ENCODE peak calls at places on chromosomes 7 and 10, in seven cellular contexts. R is A549, V is SK-N-SH, M is IMR-90, O is GM12878, D is K562, S is H1. Y is an unnamed sample.

GRCh38 chr10:132616170-132616994 is 78.8 kb downstream of the INPP5A start:
- DNase-seq in R (no peak), V (no peak), M (no peak), O (no peak), D (no peak), S (no peak), Y (no peak)

GRCh38 chr10:75841266-75841665 is 409.8 kb downstream of the LRMDA start:
- DNase-seq in R (no peak), V (no peak), M (no peak), O (no peak), D (no peak), S (no peak), Y (no peak)

GRCh38 chr7:102451371-102452054 is 13.2 kb downstream of the ALKBH4 start:
- DNase-seq in R (no peak), V (peak), M (no peak), O (no peak), D (peak), S (peak), Y (peak)

GRCh38 chr7:2732388-2732787 is 44.4 kb downstream of the AMZ1 start:
- DNase-seq in R (no peak), V (no peak), M (no peak), O (no peak), D (no peak), S (peak), Y (no peak)

GRCh38 chr7:151999337-152000090 is 26.0 kb upstream of the GALNT11 start:
- DNase-seq in R (no peak), V (no peak), M (peak), O (no peak), D (no peak), S (no peak), Y (no peak)

GRCh38 chr10:86827639-86828038 is 71.2 kb downstream of the BMPR1A start:
- DNase-seq in R (no peak), V (no peak), M (no peak), O (no peak), D (no peak), S (no peak), Y (no peak)

GRCh38 chr7:125059861-125060456 is 130.3 kb upstream of the POT1 start:
- DNase-seq in R (no peak), V (peak), M (peak), O (no peak), D (no peak), S (no peak), Y (no peak)

GRCh38 chr10:92822964-92823363 is 25.4 kb upstream of the EXOC6 start:
- DNase-seq in R (peak), V (no peak), M (peak), O (no peak), D (peak), S (no peak), Y (no peak)

GRCh38 chr10:100909506-100910260 is 3.1 kb upstream of the SLF2 start:
- DNase-seq in R (no peak), V (no peak), M (no peak), O (no peak), D (peak), S (no peak), Y (no peak)

GRCh38 chr7:108813247-108814014 is 243.8 kb downstream of the DNAJB9 start:
- DNase-seq in R (peak), V (no peak), M (no peak), O (no peak), D (no peak), S (no peak), Y (no peak)

GRCh38 chr7:80748302-80749042 is 110.0 kb downstream of the CD36 start:
- DNase-seq in R (no peak), V (no peak), M (no peak), O (no peak), D (no peak), S (no peak), Y (no peak)

GRCh38 chr7:3265388-3265787 is 35.7 kb upstream of the SDK1 start:
- DNase-seq in R (no peak), V (peak), M (no peak), O (no peak), D (no peak), S (no peak), Y (no peak)

GRCh38 chr7:155660059-155660757 is 15.7 kb downstream of the RBM33 start:
- DNase-seq in R (peak), V (no peak), M (peak), O (peak), D (peak), S (no peak), Y (no peak)

GRCh38 chr10:25176421-25176968 is 1.7 kb downstream of the GPR158 start:
- DNase-seq in R (no peak), V (peak), M (no peak), O (no peak), D (no peak), S (no peak), Y (no peak)

DNA sequence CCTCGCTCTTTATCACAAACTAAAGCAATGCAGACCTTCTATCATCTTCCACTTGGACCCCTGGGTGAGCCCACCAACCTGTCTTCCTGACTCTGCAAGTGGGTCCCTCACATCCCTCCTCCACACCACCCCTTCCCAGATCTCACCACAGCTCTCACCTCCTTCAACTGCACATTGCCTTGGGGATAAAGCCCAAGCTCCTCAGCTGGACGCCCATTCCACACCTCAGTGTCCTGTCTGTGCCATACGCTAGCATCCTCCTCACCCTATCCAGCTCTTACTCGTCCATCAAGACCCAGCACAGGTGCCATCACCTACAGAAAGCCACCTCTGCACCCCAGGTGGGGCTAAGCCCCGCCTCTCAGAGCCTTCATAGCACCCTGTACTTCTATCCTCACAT is 141.0 kb upstream of the LANCL2 start:
- DNase-seq in R (no peak), V (no peak), M (no peak), O (no peak), D (no peak), S (no peak), Y (no peak)
- TF ChIP-seq RFX5 in R (no peak), V (no peak), M (no peak), O (no peak), D (no peak), S (no peak), Y (no peak)

GRCh38 chr7:121557034-121557892 is 161.2 kb upstream of the FAM3C start:
- DNase-seq in R (no peak), V (no peak), M (no peak), O (no peak), D (no peak), S (no peak), Y (no peak)
- TF ChIP-seq RFX5 in R (no peak), V (no peak), M (no peak), O (no peak), D (no peak), S (no peak), Y (no peak)

GRCh38 chr10:89651205-89651915 is 6.3 kb upstream of the PANK1 start:
- DNase-seq in R (no peak), V (no peak), M (no peak), O (no peak), D (peak), S (no peak), Y (no peak)
- TF ChIP-seq RFX5 in R (no peak), V (no peak), M (no peak), O (no peak), D (no peak), S (no peak), Y (no peak)

GRCh38 chr7:38105874-38106483 is 72.1 kb upstream of the STARD3NL start:
- DNase-seq in R (peak), V (peak), M (peak), O (no peak), D (peak), S (no peak), Y (peak)
- TF ChIP-seq RFX5 in R (no peak), V (no peak), M (no peak), O (no peak), D (no peak), S (no peak), Y (no peak)

DNA sequence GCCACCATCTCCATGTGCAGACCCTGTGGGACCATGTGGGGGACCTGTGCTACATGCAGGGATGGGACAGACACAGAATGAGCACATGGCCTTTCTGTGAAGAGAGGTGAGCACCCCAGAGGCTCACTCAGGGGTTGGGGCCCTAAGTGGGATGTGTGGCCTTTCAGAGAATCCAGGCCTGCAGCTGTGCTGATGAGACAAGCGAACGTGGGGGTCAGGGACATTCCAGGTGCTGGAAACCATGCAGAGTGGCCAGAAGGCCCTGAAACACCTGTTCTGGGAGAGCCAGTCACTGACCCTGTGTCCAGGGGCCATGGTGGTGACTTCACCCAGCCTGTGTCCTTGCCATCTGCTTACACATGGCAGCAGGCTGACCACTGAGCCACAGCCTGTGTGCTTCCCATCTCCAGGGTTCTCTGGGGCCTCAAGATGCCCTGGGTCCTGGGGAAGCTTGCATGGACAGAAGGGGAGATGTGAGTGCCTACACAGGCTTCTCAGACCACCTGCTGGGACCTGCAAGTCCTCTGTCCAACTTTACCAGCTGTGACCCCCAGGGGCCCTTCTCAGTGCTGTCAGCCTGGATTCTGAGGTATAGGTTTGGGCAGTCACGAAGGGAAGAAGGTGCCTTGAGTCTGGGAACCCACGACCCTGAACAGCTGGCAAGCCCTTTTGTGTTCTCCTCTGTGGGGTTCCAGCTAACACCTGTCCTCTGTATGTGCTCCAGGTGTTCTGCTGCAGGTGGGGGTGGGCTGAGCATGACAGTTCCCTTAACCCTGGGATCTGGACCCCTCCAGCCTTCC is 17.6 kb downstream of the RAMP3 start:
- DNase-seq in R (no peak), V (no peak), M (no peak), O (no peak), D (no peak), S (no peak), Y (no peak)
- TF ChIP-seq RFX5 in R (no peak), V (no peak), M (no peak), O (no peak), D (no peak), S (no peak), Y (no peak)

GRCh38 chr7:496528-497295 is 22.9 kb downstream of the PDGFA start:
- DNase-seq in R (no peak), V (no peak), M (no peak), O (no peak), D (no peak), S (no peak), Y (no peak)
- TF ChIP-seq RFX5 in R (no peak), V (no peak), M (no peak), O (no peak), D (no peak), S (no peak), Y (no peak)

GRCh38 chr10:60270426-60270825 is 119.2 kb downstream of the ANK3 start:
- DNase-seq in R (no peak), V (no peak), M (peak), O (no peak), D (no peak), S (no peak), Y (no peak)

GRCh38 chr10:60266513-60266912 is 123.2 kb downstream of the ANK3 start:
- DNase-seq in R (no peak), V (no peak), M (no peak), O (no peak), D (no peak), S (no peak), Y (no peak)

GRCh38 chr10:60267802-60268201 is 121.9 kb downstream of the ANK3 start:
- DNase-seq in R (no peak), V (no peak), M (no peak), O (no peak), D (no peak), S (no peak), Y (no peak)

GRCh38 chr10:60271319-60272040 is 118.2 kb downstream of the ANK3 start:
- DNase-seq in R (no peak), V (no peak), M (no peak), O (no peak), D (no peak), S (no peak), Y (no peak)
- TF ChIP-seq RFX5 in R (no peak), V (no peak), M (no peak), O (no peak), D (no peak), S (no peak), Y (no peak)

GRCh38 chr7:82477733-82478515 is 34.3 kb upstream of the CACNA2D1 start:
- DNase-seq in R (no peak), V (no peak), M (no peak), O (no peak), D (no peak), S (no peak), Y (no peak)

DNA sequence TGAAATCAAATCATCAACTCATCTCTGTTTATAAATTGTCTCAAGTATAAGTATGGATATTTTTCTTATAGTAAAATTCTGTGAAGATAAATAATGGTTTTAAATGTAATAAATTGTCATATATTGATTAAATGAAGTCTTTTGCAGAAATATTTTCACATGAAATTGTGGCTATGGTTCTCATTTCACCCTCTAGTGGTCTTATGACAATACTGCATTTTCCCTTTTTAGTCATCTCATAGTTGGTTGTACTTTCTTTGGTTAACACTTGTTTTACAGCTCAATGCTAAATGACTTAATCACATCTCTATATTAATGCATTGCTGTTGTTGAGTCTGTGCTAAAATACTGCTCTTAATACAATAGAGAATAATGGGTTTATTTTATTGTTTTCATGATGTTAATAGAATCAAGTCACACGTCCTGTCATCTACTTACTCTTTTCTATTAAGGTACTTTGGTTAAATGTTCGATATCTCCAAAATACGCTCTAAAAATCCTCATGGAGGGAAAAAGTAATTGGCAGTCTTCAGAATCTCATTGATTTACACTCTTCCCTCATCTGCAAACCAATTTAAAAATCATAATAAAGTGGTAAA is 38.0 kb upstream of the CACNA2D1 start:
- DNase-seq in R (peak), V (peak), M (peak), O (peak), D (peak), S (no peak), Y (peak)
- TF ChIP-seq RFX5 in R (no peak), V (no peak), M (no peak), O (no peak), D (no peak), S (no peak), Y (no peak)

GRCh38 chr10:1462032-1462431 is 275.3 kb downstream of the ADARB2 start:
- DNase-seq in R (no peak), V (no peak), M (no peak), O (no peak), D (no peak), S (no peak), Y (no peak)

GRCh38 chr10:1462521-1462920 is 274.8 kb downstream of the ADARB2 start:
- DNase-seq in R (no peak), V (no peak), M (no peak), O (no peak), D (no peak), S (no peak), Y (no peak)

GRCh38 chr10:1464866-1465265 is 272.5 kb downstream of the ADARB2 start:
- DNase-seq in R (no peak), V (no peak), M (no peak), O (no peak), D (no peak), S (no peak), Y (no peak)

GRCh38 chr10:1461016-1461415 is 276.3 kb downstream of the ADARB2 start:
- DNase-seq in R (no peak), V (no peak), M (no peak), O (no peak), D (no peak), S (no peak), Y (no peak)

GRCh38 chr10:1462994-1463633 is 274.2 kb downstream of the ADARB2 start:
- DNase-seq in R (no peak), V (no peak), M (no peak), O (no peak), D (no peak), S (no peak), Y (no peak)
- TF ChIP-seq RFX5 in R (no peak), V (no peak), M (no peak), O (no peak), D (no peak), S (no peak), Y (no peak)

GRCh38 chr10:50552308-50552707 is 71.4 kb downstream of the SGMS1 start:
- DNase-seq in R (no peak), V (no peak), M (peak), O (no peak), D (no peak), S (no peak), Y (no peak)

GRCh38 chr10:50554995-50555568 is 68.7 kb downstream of the SGMS1 start:
- DNase-seq in R (no peak), V (no peak), M (peak), O (no peak), D (peak), S (no peak), Y (no peak)

GRCh38 chr10:50554381-50554994 is 69.3 kb downstream of the SGMS1 start:
- DNase-seq in R (no peak), V (no peak), M (no peak), O (no peak), D (peak), S (no peak), Y (no peak)

GRCh38 chr10:50551894-50552293 is 71.9 kb downstream of the SGMS1 start:
- DNase-seq in R (no peak), V (no peak), M (no peak), O (no peak), D (no peak), S (no peak), Y (no peak)

GRCh38 chr10:50552771-50553535 is 70.8 kb downstream of the SGMS1 start:
- DNase-seq in R (peak), V (no peak), M (peak), O (no peak), D (peak), S (no peak), Y (no peak)
- TF ChIP-seq RFX5 in R (no peak), V (no peak), M (no peak), O (no peak), D (no peak), S (no peak), Y (no peak)